ENCODE peak calls at places on chromosomes 7 and 10, in nine cellular contexts. I is Panc1, G is endodermal cell, N is prostate gland, C is transverse colon, H is ovary, T is heart right ventricle, R is substantia nigra, L is heart left ventricle. Y is an unnamed sample.

GRCh38 chr10:90885176-90885575 is 13.4 kb downstream of the RPP30 start:
- DNase-seq in I (no peak), L (no peak), R (no peak), H (no peak), G (no peak), N (no peak), T (no peak), C (no peak), Y (no peak)

GRCh38 chr10:11689945-11690736 is 52.0 kb upstream of the ECHDC3 start:
- DNase-seq in R (no peak), H (no peak), I (no peak), T (no peak), L (no peak), N (no peak), G (no peak), C (no peak), Y (no peak)

GRCh38 chr7:45454771-45455170 is 119.4 kb upstream of the ADCY1 start:
- DNase-seq in C (no peak), H (no peak), R (no peak), G (no peak), L (no peak), N (no peak), T (no peak), I (no peak), Y (no peak)

GRCh38 chr7:46206474-46207060 is 285.5 kb upstream of the IGFBP3 start:
- DNase-seq in R (no peak), G (no peak), T (no peak), N (no peak), H (no peak), L (no peak), I (no peak), C (no peak), Y (no peak)

GRCh38 chr10:46033602-46034011 is 3.2 kb upstream of the NCOA4 start:
- DNase-seq in G (no peak), L (no peak), N (no peak), H (no peak), R (no peak), T (no peak), C (no peak), I (no peak), Y (no peak)

GRCh38 chr7:115851291-115851690 is 179.3 kb downstream of the TFEC start:
- DNase-seq in H (no peak), N (no peak), L (no peak), T (no peak), I (peak), R (no peak), G (no peak), C (no peak), Y (no peak)

GRCh38 chr7:44138698-44139097 is 2.4 kb downstream of the MYL7 start:
- DNase-seq in C (no peak), T (no peak), R (no peak), I (no peak), G (no peak), N (no peak), H (no peak), L (no peak), Y (no peak)

GRCh38 chr10:101691081-101691480 is 3.9 kb downstream of the FBXW4 start:
- DNase-seq in I (no peak), G (no peak), R (no peak), T (no peak), H (no peak), N (no peak), C (no peak), L (no peak), Y (no peak)

DNA sequence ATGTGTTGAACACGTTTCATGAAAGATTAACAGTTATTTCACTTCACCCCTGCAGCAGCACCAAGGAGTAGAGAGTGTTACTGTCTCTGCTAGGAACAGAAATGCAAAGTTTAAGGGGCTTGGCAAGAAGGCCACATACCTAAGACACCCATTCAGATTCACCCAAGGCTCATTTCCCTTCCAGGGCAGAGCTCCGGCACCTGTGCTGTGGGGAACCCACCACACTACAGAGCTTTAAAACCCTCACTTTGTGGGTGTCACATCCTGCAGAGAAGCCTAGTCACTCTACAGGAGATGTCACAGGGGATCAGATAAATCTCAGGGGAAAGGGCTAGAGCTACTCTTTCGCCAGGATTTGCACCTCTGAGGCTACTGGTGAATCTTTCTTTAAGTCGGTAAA is 176.1 kb upstream of the KLF6 start:
- DNase-seq in N (no peak), R (no peak), T (no peak), C (no peak), I (no peak), L (no peak), G (no peak), H (no peak), Y (peak)
- H3K27ac ChIP-seq in N (no peak), R (no peak), T (no peak), C (no peak), I (peak), L (no peak), G (no peak), H (no peak), Y (no peak)

DNA sequence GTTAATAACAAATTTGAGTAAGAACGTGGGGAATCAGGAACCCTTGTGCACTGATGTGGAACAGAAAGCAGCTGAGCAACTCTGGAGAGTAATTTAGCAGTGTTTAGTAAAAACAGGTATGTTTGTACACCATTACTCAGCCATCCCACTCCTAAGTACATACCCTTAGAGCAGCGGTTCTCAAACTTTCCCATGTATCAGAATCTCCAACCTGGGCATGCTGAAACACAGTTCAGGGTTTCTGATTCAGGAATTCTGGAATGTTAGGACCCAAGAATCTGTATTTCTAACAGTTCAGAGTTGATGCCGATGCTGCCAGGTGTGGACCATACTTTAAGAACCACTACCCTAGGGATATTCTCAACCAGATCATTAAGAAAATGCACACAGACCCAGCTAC is 5.1 kb downstream of the SGMS1 start:
- DNase-seq in R (no peak), N (no peak), L (no peak), G (no peak), C (no peak), T (no peak), I (no peak), H (no peak), Y (no peak)
- H3K27ac ChIP-seq in R (no peak), N (peak), L (no peak), G (no peak), C (no peak), T (no peak), I (no peak), H (no peak), Y (no peak)

DNA sequence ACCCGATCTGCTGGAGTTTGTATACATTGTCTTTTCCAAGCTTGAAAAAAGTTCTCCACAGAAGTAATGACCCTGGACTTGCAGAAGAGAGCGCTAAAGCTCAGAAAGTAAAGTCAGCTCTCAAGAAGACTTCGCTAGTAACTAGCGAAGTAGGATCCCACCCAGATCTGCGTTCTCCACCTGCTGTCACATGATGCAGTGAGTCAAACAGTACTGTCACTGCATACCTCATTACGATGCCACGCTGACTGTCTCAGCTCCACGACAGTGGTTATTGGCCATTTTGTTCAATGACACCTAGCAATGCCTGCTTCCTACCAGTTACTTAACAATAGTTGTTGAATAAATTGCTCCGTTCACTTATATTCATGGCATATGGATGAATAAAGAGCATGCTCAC is 29.7 kb upstream of the SEC61G start:
- DNase-seq in T (peak), I (peak), L (no peak), H (no peak), C (peak), N (peak), R (no peak), G (peak), Y (no peak)
- H3K27ac ChIP-seq in T (no peak), I (peak), L (no peak), H (no peak), C (no peak), N (no peak), R (no peak), G (no peak), Y (no peak)

GRCh38 chr10:63595072-63595471 is 73.9 kb downstream of the REEP3 start:
- DNase-seq in G (no peak), R (no peak), C (no peak), H (no peak), T (peak), N (no peak), I (no peak), L (no peak), Y (no peak)
- H3K27ac ChIP-seq in G (no peak), R (no peak), C (no peak), H (no peak), T (peak), N (no peak), I (no peak), L (no peak), Y (no peak)

DNA sequence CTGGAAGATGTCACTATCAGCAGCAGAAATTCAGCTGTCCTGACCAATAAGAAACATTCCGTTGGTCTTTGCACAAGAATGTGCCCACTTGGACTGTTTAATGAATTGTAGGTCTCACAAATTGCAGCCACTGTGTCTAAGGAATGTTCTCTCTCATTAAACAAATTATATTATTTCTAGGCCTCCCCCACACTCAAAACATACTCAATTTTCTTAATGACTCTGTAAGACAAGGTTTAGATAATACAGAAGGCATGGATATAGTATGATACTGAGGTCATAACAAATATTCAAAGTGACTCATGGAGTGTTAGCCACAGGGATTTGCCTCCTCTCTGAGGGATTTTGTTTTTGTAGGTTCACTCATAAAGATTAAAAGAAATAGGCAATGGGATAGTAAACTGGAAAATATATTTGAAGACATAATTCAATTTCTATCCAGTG is 197.5 kb downstream of the PTN start:
- DNase-seq in L (no peak), T (no peak), C (no peak), G (no peak), H (no peak), N (no peak), I (no peak), R (no peak), Y (no peak)
- H3K27ac ChIP-seq in L (peak), T (no peak), C (peak), G (no peak), H (no peak), N (no peak), I (no peak), R (no peak), Y (no peak)

GRCh38 chr10:80204801-80205477 is 398 bp downstream of the ANXA11 start:
- DNase-seq in G (peak), L (peak), C (peak), I (no peak), R (no peak), N (no peak), H (peak), T (no peak), Y (peak)

GRCh38 chr10:80206277-80206655 is 929 bp upstream of the ANXA11 start:
- DNase-seq in C (no peak), N (no peak), I (no peak), L (no peak), R (no peak), H (no peak), T (no peak), G (no peak), Y (no peak)

GRCh38 chr10:80204193-80204714 is 1.1 kb downstream of the ANXA11 start:
- DNase-seq in I (no peak), H (no peak), C (peak), L (peak), G (peak), R (no peak), T (no peak), N (no peak), Y (peak)

GRCh38 chr10:80203835-80204148 is 1.5 kb downstream of the ANXA11 start:
- DNase-seq in C (no peak), I (no peak), L (no peak), R (no peak), T (no peak), N (no peak), H (no peak), G (no peak), Y (no peak)

GRCh38 chr10:80205478-80206276 is at the start of gene ANXA11:
- DNase-seq in G (peak), N (peak), I (peak), L (peak), H (peak), C (peak), R (no peak), T (peak), Y (peak)
- H3K27ac ChIP-seq in G (no peak), N (peak), I (peak), L (peak), H (peak), C (peak), R (peak), T (peak), Y (peak)

DNA sequence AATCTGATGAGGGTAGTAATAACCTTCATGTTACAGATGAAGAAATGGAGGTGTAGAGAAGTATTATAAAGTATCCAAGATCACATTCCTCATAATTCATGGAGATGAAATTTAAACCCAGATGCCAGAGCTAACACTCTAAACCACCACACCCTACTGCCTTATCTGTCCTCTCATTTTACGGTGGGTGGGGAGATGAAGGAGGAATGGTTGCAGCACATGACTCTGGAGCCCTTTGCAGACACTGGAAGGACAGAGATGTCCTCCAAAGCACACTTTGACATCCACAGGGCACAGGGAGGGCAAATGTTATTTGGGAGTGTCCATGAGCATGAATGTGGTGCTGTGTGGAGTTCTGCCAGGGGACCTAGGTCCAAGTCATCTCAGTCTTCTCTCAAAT is 1.1 kb downstream of the PLEKHS1 start:
- DNase-seq in H (no peak), G (no peak), I (no peak), R (no peak), T (no peak), N (no peak), C (peak), L (no peak), Y (no peak)
- H3K27ac ChIP-seq in H (no peak), G (no peak), I (no peak), R (no peak), T (no peak), N (peak), C (peak), L (no peak), Y (no peak)

GRCh38 chr10:4688620-4689019 is 137.4 kb upstream of the AKR1E2 start:
- DNase-seq in H (no peak), G (no peak), T (no peak), I (no peak), C (no peak), R (no peak), N (no peak), L (no peak), Y (no peak)

GRCh38 chr10:4692206-4692605 is 133.8 kb upstream of the AKR1E2 start:
- DNase-seq in C (no peak), G (no peak), N (no peak), I (no peak), L (no peak), R (no peak), H (no peak), T (no peak), Y (no peak)

GRCh38 chr10:4691301-4691700 is 134.7 kb upstream of the AKR1E2 start:
- DNase-seq in R (no peak), I (no peak), N (no peak), L (no peak), T (no peak), H (no peak), G (no peak), C (no peak), Y (no peak)

GRCh38 chr10:4693967-4694366 is 132.0 kb upstream of the AKR1E2 start:
- DNase-seq in G (no peak), H (no peak), L (no peak), N (no peak), R (no peak), T (no peak), C (no peak), I (no peak), Y (no peak)

DNA sequence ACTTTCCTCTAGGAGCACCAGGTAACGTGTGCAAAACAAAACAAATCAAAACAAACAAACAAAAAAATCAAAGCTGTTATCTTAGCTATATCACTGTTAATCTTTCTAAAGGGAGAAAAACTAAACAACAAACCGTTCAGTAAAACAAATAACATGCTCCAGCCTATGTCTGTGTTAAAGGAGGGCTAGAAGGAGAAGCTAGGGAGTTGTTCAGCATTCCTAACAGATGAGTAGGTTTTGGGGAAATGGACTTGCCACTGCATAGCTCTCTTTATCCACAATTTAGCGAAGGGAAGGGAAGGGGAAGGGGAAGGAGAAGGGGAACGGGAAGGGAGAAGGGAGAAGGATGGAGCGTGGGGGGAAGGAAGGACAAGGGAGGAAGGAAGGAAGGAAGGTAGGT is 134.2 kb upstream of the AKR1E2 start:
- DNase-seq in N (no peak), I (no peak), G (no peak), R (no peak), T (no peak), L (no peak), C (no peak), H (no peak), Y (no peak)
- H3K27ac ChIP-seq in N (no peak), I (peak), G (no peak), R (no peak), T (no peak), L (no peak), C (no peak), H (no peak), Y (no peak)

DNA sequence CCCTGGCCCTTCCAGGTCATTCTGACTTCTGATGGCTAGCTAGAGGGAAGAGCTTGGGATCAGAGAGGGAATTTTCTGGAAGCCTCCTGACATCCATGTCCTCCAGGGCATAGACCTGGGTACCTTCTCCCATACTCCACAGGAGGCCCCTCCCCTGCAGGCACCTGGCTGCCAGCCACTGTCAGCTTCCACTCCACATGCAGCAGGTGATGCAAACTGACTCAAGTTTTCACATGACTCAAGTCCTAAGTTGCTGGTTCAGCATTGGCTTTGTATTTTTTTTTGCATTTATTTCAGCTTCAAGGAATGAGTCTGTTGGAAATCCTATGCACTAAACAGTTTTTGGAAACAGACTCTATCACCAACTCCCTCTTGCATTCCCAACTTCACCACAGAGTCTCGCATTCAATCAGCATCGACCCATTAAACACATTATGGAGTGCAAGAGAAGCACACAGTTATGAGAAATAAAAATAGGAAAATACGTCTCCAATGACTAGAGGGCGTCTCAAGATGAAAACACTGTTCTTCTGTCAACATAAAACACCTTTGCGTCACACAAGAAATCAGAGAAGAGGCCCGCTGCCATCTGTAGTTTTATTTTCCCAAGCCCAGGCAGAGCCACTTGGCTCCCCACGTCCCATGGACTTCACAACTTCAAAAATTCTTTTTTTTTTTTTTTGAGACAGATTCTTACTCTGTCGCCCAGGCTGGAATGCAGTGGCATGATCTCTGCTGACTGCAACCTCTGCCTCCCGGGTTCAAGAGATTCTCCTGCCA is 362.6 kb upstream of the MGMT start:
- DNase-seq in H (no peak), R (no peak), L (no peak), I (no peak), T (no peak), N (no peak), C (no peak), G (no peak), Y (no peak)
- H3K27ac ChIP-seq in H (no peak), R (no peak), L (no peak), I (no peak), T (no peak), N (no peak), C (no peak), G (no peak), Y (no peak)